ENCODE peak calls at places on chromosomes 6 and 20, in five cellular contexts. One of them, this sample, is unnamed.

GRCh38 chr20:271069-271468 is 13.5 kb downstream of the DEFB132 start:
- DNase-seq in fibroblast of lung: no peak
- DNase-seq in GM23248: no peak
- DNase-seq in mammary epithelial cell: no peak
- DNase-seq in astrocyte: no peak
- DNase-seq in this sample: no peak

GRCh38 chr20:63735859-63736718 is at the start of gene LIME1:
- DNase-seq in GM23248: no peak
- DNase-seq in fibroblast of lung: no peak
- DNase-seq in mammary epithelial cell: no peak
- DNase-seq in astrocyte: no peak
- DNase-seq in this sample: no peak

GRCh38 chr6:96749891-96750290 is 87.4 kb downstream of the GPR63 start:
- DNase-seq in astrocyte: no peak
- DNase-seq in fibroblast of lung: no peak
- DNase-seq in mammary epithelial cell: no peak
- DNase-seq in GM23248: no peak
- DNase-seq in this sample: no peak

GRCh38 chr20:23629017-23629541 is 8.7 kb downstream of the CST3 start:
- DNase-seq in astrocyte: peak
- DNase-seq in mammary epithelial cell: peak
- DNase-seq in GM23248: peak
- DNase-seq in fibroblast of lung: peak
- DNase-seq in this sample: no peak

GRCh38 chr20:59027746-59028320 is 4.3 kb downstream of the ATP5F1E start:
- DNase-seq in mammary epithelial cell: peak
- DNase-seq in astrocyte: peak
- DNase-seq in GM23248: peak
- DNase-seq in fibroblast of lung: peak
- DNase-seq in this sample: no peak

GRCh38 chr20:5001174-5002076 is at the start of gene SLC23A2:
- DNase-seq in astrocyte: peak
- DNase-seq in mammary epithelial cell: no peak
- DNase-seq in fibroblast of lung: no peak
- DNase-seq in GM23248: peak
- DNase-seq in this sample: no peak

GRCh38 chr20:62795023-62795761 is 1.1 kb upstream of the MRGBP start:
- DNase-seq in astrocyte: peak
- DNase-seq in fibroblast of lung: peak
- DNase-seq in GM23248: peak
- DNase-seq in mammary epithelial cell: peak
- DNase-seq in this sample: no peak

GRCh38 chr6:163260111-163260895 is 154.2 kb upstream of the QKI start:
- DNase-seq in GM23248: peak
- DNase-seq in mammary epithelial cell: no peak
- DNase-seq in fibroblast of lung: peak
- DNase-seq in astrocyte: peak
- DNase-seq in this sample: no peak

GRCh38 chr20:49385471-49385870 is 97.0 kb downstream of the KCNB1 start:
- DNase-seq in GM23248: peak
- DNase-seq in mammary epithelial cell: peak
- DNase-seq in astrocyte: peak
- DNase-seq in fibroblast of lung: peak
- DNase-seq in this sample: no peak

GRCh38 chr6:147744012-147744411 is 235.5 kb downstream of the SAMD5 start:
- DNase-seq in fibroblast of lung: no peak
- DNase-seq in GM23248: no peak
- DNase-seq in mammary epithelial cell: no peak
- DNase-seq in astrocyte: no peak
- DNase-seq in this sample: no peak

GRCh38 chr6:142374090-142374783 is 72.4 kb downstream of the ADGRG6 start:
- DNase-seq in astrocyte: no peak
- DNase-seq in GM23248: no peak
- DNase-seq in mammary epithelial cell: no peak
- DNase-seq in fibroblast of lung: no peak
- DNase-seq in this sample: no peak

GRCh38 chr6:140366991-140367390 is 992.5 kb upstream of the CITED2 start:
- DNase-seq in GM23248: peak
- DNase-seq in astrocyte: peak
- DNase-seq in fibroblast of lung: peak
- DNase-seq in mammary epithelial cell: peak
- DNase-seq in this sample: peak

GRCh38 chr20:34311118-34312023 is 8.2 kb upstream of the AHCY start:
- DNase-seq in fibroblast of lung: no peak
- DNase-seq in astrocyte: no peak
- DNase-seq in mammary epithelial cell: no peak
- DNase-seq in GM23248: peak
- DNase-seq in this sample: no peak

GRCh38 chr6:135913785-135914184 is 62.3 kb downstream of the PDE7B start:
- DNase-seq in GM23248: no peak
- DNase-seq in mammary epithelial cell: no peak
- DNase-seq in astrocyte: no peak
- DNase-seq in fibroblast of lung: no peak
- DNase-seq in this sample: no peak

GRCh38 chr6:156773935-156774871 is 3.0 kb upstream of the ARID1B start:
- DNase-seq in mammary epithelial cell: no peak
- DNase-seq in GM23248: no peak
- DNase-seq in fibroblast of lung: no peak
- DNase-seq in astrocyte: no peak
- DNase-seq in this sample: no peak

GRCh38 chr20:16476032-16476431 is 97.2 kb downstream of the KIF16B start:
- DNase-seq in fibroblast of lung: peak
- DNase-seq in mammary epithelial cell: peak
- DNase-seq in GM23248: peak
- DNase-seq in astrocyte: no peak
- DNase-seq in this sample: no peak

GRCh38 chr20:8116067-8116811 is 15.8 kb upstream of the PLCB1 start:
- DNase-seq in astrocyte: peak
- DNase-seq in GM23248: peak
- DNase-seq in mammary epithelial cell: no peak
- DNase-seq in fibroblast of lung: peak
- DNase-seq in this sample: no peak

GRCh38 chr6:43929511-43929910 is 159.5 kb downstream of the VEGFA start:
- DNase-seq in mammary epithelial cell: no peak
- DNase-seq in astrocyte: no peak
- DNase-seq in GM23248: no peak
- DNase-seq in fibroblast of lung: no peak
- DNase-seq in this sample: no peak

GRCh38 chr6:150291968-150292710 is 76.7 kb upstream of the IYD start:
- DNase-seq in GM23248: no peak
- DNase-seq in fibroblast of lung: no peak
- DNase-seq in mammary epithelial cell: no peak
- DNase-seq in astrocyte: no peak
- DNase-seq in this sample: no peak

GRCh38 chr6:111711476-111711875 is 105.8 kb upstream of the TRAF3IP2 start:
- DNase-seq in fibroblast of lung: no peak
- DNase-seq in GM23248: peak
- DNase-seq in mammary epithelial cell: no peak
- DNase-seq in astrocyte: no peak
- DNase-seq in this sample: no peak

GRCh38 chr6:108260126-108260808 is 573 bp downstream of the SNX3 start:
- DNase-seq in astrocyte: peak
- DNase-seq in fibroblast of lung: peak
- DNase-seq in GM23248: peak
- DNase-seq in mammary epithelial cell: peak
- DNase-seq in this sample: no peak

GRCh38 chr6:15662246-15663056 is at the start of gene DTNBP1:
- DNase-seq in GM23248: peak
- DNase-seq in fibroblast of lung: peak
- DNase-seq in astrocyte: peak
- DNase-seq in mammary epithelial cell: peak
- DNase-seq in this sample: no peak

GRCh38 chr6:116084284-116084683 is 16.4 kb upstream of the NT5DC1 start:
- DNase-seq in mammary epithelial cell: no peak
- DNase-seq in GM23248: no peak
- DNase-seq in astrocyte: no peak
- DNase-seq in fibroblast of lung: no peak
- DNase-seq in this sample: no peak

GRCh38 chr20:59010995-59011873 is 4.2 kb upstream of the CTSZ start:
- DNase-seq in fibroblast of lung: peak
- DNase-seq in GM23248: peak
- DNase-seq in astrocyte: peak
- DNase-seq in mammary epithelial cell: peak
- DNase-seq in this sample: no peak

GRCh38 chr6:34050691-34051090 is 95.2 kb downstream of the GRM4 start:
- DNase-seq in GM23248: no peak
- DNase-seq in astrocyte: no peak
- DNase-seq in mammary epithelial cell: no peak
- DNase-seq in fibroblast of lung: no peak
- DNase-seq in this sample: no peak

GRCh38 chr20:46935394-46936017 is 40.9 kb downstream of the EYA2 start:
- DNase-seq in GM23248: no peak
- DNase-seq in mammary epithelial cell: no peak
- DNase-seq in astrocyte: no peak
- DNase-seq in fibroblast of lung: no peak
- DNase-seq in this sample: no peak

GRCh38 chr6:143236151-143236788 is 175.6 kb downstream of the AIG1 start:
- DNase-seq in mammary epithelial cell: no peak
- DNase-seq in GM23248: peak
- DNase-seq in fibroblast of lung: no peak
- DNase-seq in astrocyte: peak
- DNase-seq in this sample: no peak

GRCh38 chr6:33108307-33108706 is 32.5 kb downstream of the HLA-DPB1 start:
- DNase-seq in fibroblast of lung: no peak
- DNase-seq in astrocyte: no peak
- DNase-seq in GM23248: no peak
- DNase-seq in mammary epithelial cell: no peak
- DNase-seq in this sample: no peak

GRCh38 chr20:17856024-17856564 is 112.5 kb downstream of the SNX5 start:
- DNase-seq in fibroblast of lung: peak
- DNase-seq in GM23248: no peak
- DNase-seq in mammary epithelial cell: peak
- DNase-seq in astrocyte: no peak
- DNase-seq in this sample: no peak

GRCh38 chr6:142744836-142745235 is 200.1 kb downstream of the HIVEP2 start:
- DNase-seq in GM23248: peak
- DNase-seq in astrocyte: no peak
- DNase-seq in fibroblast of lung: no peak
- DNase-seq in mammary epithelial cell: peak
- DNase-seq in this sample: no peak

GRCh38 chr6:69948479-69949114 is 82.2 kb downstream of the COL19A1 start:
- DNase-seq in GM23248: peak
- DNase-seq in fibroblast of lung: no peak
- DNase-seq in astrocyte: no peak
- DNase-seq in mammary epithelial cell: no peak
- DNase-seq in this sample: no peak

GRCh38 chr6:125129354-125129753 is 24.2 kb upstream of the TPD52L1 start:
- DNase-seq in astrocyte: no peak
- DNase-seq in GM23248: no peak
- DNase-seq in fibroblast of lung: no peak
- DNase-seq in mammary epithelial cell: no peak
- DNase-seq in this sample: no peak

GRCh38 chr6:128395596-128395995 is 124.8 kb downstream of the PTPRK start:
- DNase-seq in astrocyte: no peak
- DNase-seq in fibroblast of lung: no peak
- DNase-seq in GM23248: no peak
- DNase-seq in mammary epithelial cell: no peak
- DNase-seq in this sample: no peak

GRCh38 chr6:109397020-109397419 is 14.8 kb upstream of the CD164 start:
- DNase-seq in GM23248: peak
- DNase-seq in astrocyte: no peak
- DNase-seq in mammary epithelial cell: no peak
- DNase-seq in fibroblast of lung: peak
- DNase-seq in this sample: no peak
- H2AFZ ChIP-seq in GM23248: no peak
- H2AFZ ChIP-seq in astrocyte: no peak
- H2AFZ ChIP-seq in mammary epithelial cell: no peak
- H2AFZ ChIP-seq in fibroblast of lung: no peak
- H2AFZ ChIP-seq in this sample: no peak

GRCh38 chr6:132401941-132402275 is 633 bp upstream of the MOXD1 start:
- DNase-seq in fibroblast of lung: no peak
- DNase-seq in mammary epithelial cell: no peak
- DNase-seq in astrocyte: no peak
- DNase-seq in GM23248: peak
- DNase-seq in this sample: no peak

GRCh38 chr6:132404330-132404729 is 3.1 kb upstream of the MOXD1 start:
- DNase-seq in mammary epithelial cell: no peak
- DNase-seq in astrocyte: no peak
- DNase-seq in fibroblast of lung: no peak
- DNase-seq in GM23248: no peak
- DNase-seq in this sample: no peak

GRCh38 chr6:132401120-132401940 is at the start of gene MOXD1:
- DNase-seq in GM23248: peak
- DNase-seq in astrocyte: no peak
- DNase-seq in mammary epithelial cell: peak
- DNase-seq in fibroblast of lung: peak
- DNase-seq in this sample: no peak

GRCh38 chr6:132399376-132400074 is 1.8 kb downstream of the MOXD1 start:
- DNase-seq in GM23248: peak
- DNase-seq in mammary epithelial cell: peak
- DNase-seq in astrocyte: peak
- DNase-seq in fibroblast of lung: peak
- DNase-seq in this sample: no peak

DNA sequence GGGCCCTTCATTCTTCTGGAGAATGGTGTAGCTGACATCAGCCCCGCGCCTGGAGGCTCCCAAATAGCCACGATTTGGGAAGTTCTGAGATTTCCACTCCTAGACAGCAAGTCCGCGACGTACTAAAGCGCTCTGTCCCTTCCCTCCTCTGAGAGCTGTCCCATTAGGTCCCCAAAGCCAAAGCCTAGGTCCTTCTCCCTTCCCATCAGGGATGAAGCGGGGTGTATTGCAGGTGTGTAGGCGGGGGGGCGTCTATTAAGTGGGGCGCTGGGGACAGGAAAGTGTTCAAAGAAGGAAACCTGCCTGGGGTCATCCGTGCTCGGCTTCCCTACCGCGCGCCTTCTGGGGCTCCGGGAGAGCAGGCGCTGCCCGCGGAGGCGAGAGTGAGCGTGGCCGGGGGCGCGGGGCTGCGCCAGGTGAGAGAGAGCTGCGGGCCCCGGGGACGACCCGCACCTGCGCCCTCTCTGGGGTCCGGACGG is 595 bp downstream of the MOXD1 start:
- DNase-seq in fibroblast of lung: no peak
- DNase-seq in astrocyte: no peak
- DNase-seq in mammary epithelial cell: no peak
- DNase-seq in GM23248: peak
- DNase-seq in this sample: no peak
- TF ChIP-seq EZH2 in fibroblast of lung: no peak
- TF ChIP-seq EZH2 in astrocyte: no peak
- TF ChIP-seq EZH2 in mammary epithelial cell: no peak
- TF ChIP-seq EZH2 in GM23248: no peak
- TF ChIP-seq EZH2 in this sample: no peak

DNA sequence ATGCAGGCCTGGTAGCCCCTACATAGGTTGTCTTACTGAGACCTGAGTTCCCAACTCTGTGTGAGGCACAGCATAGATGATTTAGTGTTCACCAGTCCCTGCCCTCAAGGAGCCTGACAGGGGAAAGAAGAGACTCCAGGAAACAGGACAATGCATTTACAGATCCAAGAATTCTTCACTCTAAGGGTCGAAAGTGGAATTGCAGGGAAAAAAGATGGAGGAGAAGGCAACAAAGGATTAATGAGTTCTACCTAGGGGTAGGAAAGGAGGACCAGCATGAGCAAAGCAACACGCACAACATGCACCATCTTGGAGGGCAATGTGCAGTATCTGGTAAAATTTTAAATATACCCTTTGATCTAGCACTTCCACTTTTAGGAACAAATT is 5.9 kb downstream of the SPAG4 start:
- DNase-seq in fibroblast of lung: no peak
- DNase-seq in mammary epithelial cell: no peak
- DNase-seq in astrocyte: no peak
- DNase-seq in GM23248: no peak
- DNase-seq in this sample: no peak
- H3K27ac ChIP-seq in fibroblast of lung: no peak
- H3K27ac ChIP-seq in mammary epithelial cell: no peak
- H3K27ac ChIP-seq in astrocyte: no peak
- H3K27ac ChIP-seq in GM23248: no peak
- H3K27ac ChIP-seq in this sample: no peak

GRCh38 chr6:53044071-53044470 is 21.1 kb upstream of the FBXO9 start:
- DNase-seq in astrocyte: peak
- DNase-seq in fibroblast of lung: peak
- DNase-seq in mammary epithelial cell: no peak
- DNase-seq in GM23248: peak
- DNase-seq in this sample: no peak
- H2AFZ ChIP-seq in astrocyte: no peak
- H2AFZ ChIP-seq in fibroblast of lung: no peak
- H2AFZ ChIP-seq in mammary epithelial cell: peak
- H2AFZ ChIP-seq in GM23248: peak
- H2AFZ ChIP-seq in this sample: no peak

This sample was measured in keratinocyte.